ENCODE peak calls at places on chromosomes 1 and 21, in four cellular contexts. Z is stomach, W is endothelial cell of umbilical vein, E is transverse colon. G is an unnamed sample. For H3K4me1, the result is how much of the 10 kb centered on the place peaks cover.

GRCh38 chr1:90537606-90538362 is 179.3 kb downstream of the BARHL2 start:
- DNase-seq in Z (no peak), W (no peak), E (no peak), G (no peak)

GRCh38 chr1:186112280-186112679 is 262.8 kb downstream of the TPR start:
- DNase-seq in Z (no peak), W (no peak), E (no peak), G (no peak)

GRCh38 chr1:2785631-2786328 is 15.7 kb downstream of the TTC34 start:
- DNase-seq in Z (peak), W (no peak), E (no peak), G (peak)

GRCh38 chr1:185834371-185834900 is 100.2 kb downstream of the HMCN1 start:
- DNase-seq in Z (no peak), W (no peak), E (no peak), G (no peak)

GRCh38 chr1:22689505-22689904 is 21.1 kb upstream of the EPHB2 start:
- DNase-seq in Z (no peak), W (no peak), E (no peak), G (no peak)

GRCh38 chr1:57329001-57329400 is 94.9 kb downstream of the DAB1 start:
- DNase-seq in Z (no peak), W (no peak), E (no peak), G (no peak)

GRCh38 chr1:119956306-119956705 is 60.0 kb upstream of the ADAM30 start:
- DNase-seq in Z (no peak), W (no peak), E (no peak), G (no peak)

GRCh38 chr1:103424645-103425044 is 100.9 kb upstream of the RNPC3 start:
- DNase-seq in Z (no peak), W (no peak), E (no peak), G (no peak)

GRCh38 chr1:36257375-36257767 is 33.1 kb downstream of the THRAP3 start:
- DNase-seq in Z (no peak), W (no peak), E (no peak), G (no peak)

GRCh38 chr1:174068000-174068399 is 45.8 kb upstream of the RC3H1 start:
- DNase-seq in Z (no peak), W (no peak), E (no peak), G (no peak)

GRCh38 chr1:228282329-228283042 is 74.6 kb downstream of the OBSCN start:
- DNase-seq in Z (peak), W (no peak), E (peak), G (no peak)

GRCh38 chr1:201789245-201789644 is 39.7 kb upstream of the IPO9 start:
- DNase-seq in Z (no peak), W (no peak), E (no peak), G (no peak)

GRCh38 chr1:3459940-3460652 is 5.6 kb downstream of the ARHGEF16 start:
- DNase-seq in Z (peak), W (no peak), E (peak), G (no peak)

GRCh38 chr1:153612755-153613331 is at the start of gene S100A16:
- DNase-seq in Z (peak), W (peak), E (peak), G (peak)

GRCh38 chr1:154493276-154493675 is 8.7 kb upstream of the TDRD10 start:
- DNase-seq in Z (no peak), W (peak), E (peak), G (no peak)

GRCh38 chr1:6118415-6118814 is 61.7 kb downstream of the CHD5 start:
- DNase-seq in Z (no peak), W (no peak), E (no peak), G (no peak)

GRCh38 chr1:84704872-84705426 is 14.7 kb upstream of the SSX2IP start:
- DNase-seq in Z (no peak), W (no peak), E (no peak), G (no peak)

DNA sequence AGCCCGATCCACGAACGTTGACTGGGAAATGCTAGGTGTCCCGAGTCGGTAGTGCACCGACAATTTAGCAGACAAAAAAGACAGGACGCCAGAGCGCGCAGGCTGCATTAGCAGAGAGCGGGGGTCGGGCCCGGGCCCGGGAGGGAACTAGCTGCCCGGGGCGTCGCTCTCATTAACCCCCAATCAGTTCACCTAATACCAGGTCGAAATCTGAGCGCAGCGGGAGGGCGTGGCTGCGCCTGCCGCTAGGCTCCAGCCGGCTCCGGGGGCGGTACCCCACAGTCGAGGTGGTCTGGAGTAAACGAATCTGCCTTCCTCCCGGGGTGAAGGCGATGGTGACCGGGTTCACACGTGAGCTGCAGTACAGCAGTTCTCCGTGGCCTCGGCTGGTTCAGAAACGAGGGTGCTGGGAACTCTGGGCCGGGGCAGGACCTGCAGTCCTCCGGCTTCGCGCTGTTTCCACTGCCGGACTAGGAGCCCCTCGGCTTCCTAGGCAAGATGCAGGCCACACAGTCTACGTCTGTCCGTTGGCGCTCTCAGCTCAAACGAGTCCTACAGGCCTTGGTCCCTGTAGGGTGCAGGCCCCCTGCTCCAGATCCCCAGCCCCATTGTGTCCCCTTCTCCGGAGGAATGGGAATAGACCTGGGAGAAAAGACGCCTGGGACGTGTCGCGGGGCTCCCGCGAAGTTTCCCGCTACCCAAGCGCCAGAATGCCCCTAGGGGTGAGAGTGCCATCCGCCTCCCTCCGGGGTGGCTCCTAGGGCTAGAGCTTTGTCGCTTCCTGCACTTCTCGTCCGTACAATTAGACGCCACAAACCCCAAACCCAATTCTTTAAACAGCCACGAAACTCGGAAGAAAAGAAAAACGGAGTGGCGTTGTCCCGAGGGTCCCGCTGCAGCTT is 2.0 kb downstream of the GFI1 start:
- DNase-seq in Z (peak), W (peak), E (peak), G (no peak)
- TF ChIP-seq POLR2AphosphoS5 in Z (no peak), W (no peak), E (no peak), G (no peak)

GRCh38 chr1:203168991-203169390 is 6.6 kb downstream of the MYBPH start:
- DNase-seq in Z (no peak), W (no peak), E (no peak), G (no peak)

GRCh38 chr1:203167026-203167912 is 8.4 kb downstream of the MYBPH start:
- DNase-seq in Z (no peak), W (no peak), E (peak), G (no peak)

GRCh38 chr1:203168256-203168786 is 7.3 kb downstream of the MYBPH start:
- DNase-seq in Z (no peak), W (no peak), E (no peak), G (no peak)

GRCh38 chr1:203166192-203166940 is 9.3 kb downstream of the MYBPH start:
- DNase-seq in Z (peak), W (no peak), E (peak), G (no peak)

GRCh38 chr1:203167913-203168200 is 7.8 kb downstream of the MYBPH start:
- DNase-seq in Z (no peak), W (no peak), E (no peak), G (no peak)
- H3K4me1 ChIP-seq in Z (under half), W (under half), E (under half), G (under half)

DNA sequence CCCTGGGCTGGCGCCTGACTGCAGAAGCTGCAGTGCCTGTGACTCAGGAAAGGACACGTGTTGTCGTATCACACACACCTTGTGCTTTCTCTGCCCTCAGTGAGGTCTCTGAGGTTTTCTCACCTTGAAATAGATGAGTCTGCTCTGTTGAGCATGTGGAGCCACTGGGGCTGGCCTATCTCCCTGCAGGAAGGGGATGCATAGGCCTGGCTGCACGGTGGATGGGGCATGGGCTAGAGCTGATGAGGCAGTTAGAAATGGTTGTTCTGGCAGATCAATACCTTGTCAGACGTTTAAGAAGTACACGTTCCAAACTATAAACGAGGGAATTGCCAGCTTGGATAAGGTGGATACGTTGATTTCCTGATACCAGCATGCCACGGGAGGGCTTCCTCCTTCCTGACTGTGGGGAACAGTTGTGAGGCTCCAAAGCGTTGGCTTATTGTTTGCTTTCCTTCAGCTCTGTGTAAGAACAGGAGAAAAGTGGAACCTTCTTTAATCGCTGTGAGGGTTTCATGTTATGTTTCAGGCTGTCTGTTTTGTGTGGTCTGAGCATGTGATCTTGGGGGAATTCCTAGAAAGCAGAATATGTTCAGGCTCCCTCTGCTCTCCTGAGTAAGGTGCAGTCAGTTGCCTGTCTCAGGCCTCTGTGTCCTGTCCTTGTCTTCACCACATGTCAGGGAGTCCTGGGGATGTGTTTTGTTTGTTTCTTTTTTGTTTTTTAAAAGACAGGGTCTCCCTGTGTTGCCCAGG is 44.8 kb downstream of the PCNT start:
- DNase-seq in Z (no peak), W (no peak), E (no peak), G (no peak)
- TF ChIP-seq POLR2AphosphoS5 in Z (no peak), W (no peak), E (no peak), G (no peak)

GRCh38 chr1:32817159-32817814 is at the start of the genes S100PBP and YARS1:
- DNase-seq in Z (peak), W (peak), E (peak), G (peak)
- H3K4me1 ChIP-seq in Z (half or more), W (under half), E (under half), G (under half)

GRCh38 chr1:207805841-207806421 is 54.1 kb downstream of the CD46 start:
- DNase-seq in Z (peak), W (peak), E (peak), G (no peak)
- TF ChIP-seq POLR2AphosphoS5 in Z (peak), W (peak), E (peak), G (no peak)